ENCODE peak calls at places on chromosomes 16 and 17, in six cellular contexts. L is tibial nerve; O is thoracic aorta; A is CD4-positive, CD25-positive, alpha-beta regulatory T cell; E is heart left ventricle; C is neuronal stem cell. M is an unnamed sample.

GRCh38 chr16:86948046-86948445 is 369.1 kb downstream of the C16orf95 start:
- DNase-seq in E (no peak), A (no peak), C (no peak), L (no peak), O (no peak), M (no peak)

GRCh38 chr16:2854700-2855309 is 3.2 kb downstream of the PRSS22 start:
- DNase-seq in E (no peak), A (no peak), C (no peak), L (no peak), O (no peak), M (no peak)

GRCh38 chr16:50300942-50301625 is 34.7 kb downstream of the ADCY7 start:
- DNase-seq in E (peak; percentile 19), A (no peak), C (no peak), L (no peak), O (no peak), M (peak; percentile 13)

GRCh38 chr16:85570213-85570734 is 42.8 kb upstream of the GSE1 start:
- DNase-seq in O (no peak), A (no peak), E (no peak), L (no peak), C (no peak), M (no peak)

GRCh38 chr17:60158751-60159478 is 9.1 kb downstream of the CA4 start:
- DNase-seq in O (no peak), L (no peak), C (no peak), E (no peak), A (no peak), M (no peak)

GRCh38 chr17:79667121-79667715 is 56.4 kb upstream of the RBFOX3 start:
- DNase-seq in L (peak; percentile 1), A (no peak), C (no peak), E (no peak), O (no peak), M (no peak)

GRCh38 chr17:6041261-6041660 is 28.9 kb upstream of the WSCD1 start:
- DNase-seq in L (no peak), O (no peak), E (no peak), A (no peak), C (no peak), M (no peak)

GRCh38 chr16:79651363-79651762 is 50.8 kb upstream of the MAF start:
- DNase-seq in A (no peak), O (peak; percentile 29), E (peak; percentile 63), C (no peak), L (peak; percentile 35), M (peak; percentile 65)

GRCh38 chr17:45341389-45342158 is 24.8 kb upstream of the MAP3K14 start:
- DNase-seq in C (peak; percentile 41), L (peak; percentile 33), A (no peak), E (peak; percentile 82), O (no peak), M (peak; percentile 58)

GRCh38 chr17:71412803-71413202 is 708.0 kb upstream of the SOX9 start:
- DNase-seq in A (no peak), C (no peak), O (no peak), E (no peak), L (no peak), M (no peak)

GRCh38 chr16:25177831-25178688 is 38.7 kb upstream of the AQP8 start:
- DNase-seq in E (no peak), O (no peak), L (no peak), A (no peak), C (no peak), M (peak; percentile 59)

GRCh38 chr16:3907586-3907985 is 27.1 kb upstream of the CREBBP start:
- DNase-seq in A (no peak), O (no peak), L (no peak), C (no peak), E (no peak), M (no peak)

GRCh38 chr17:77470330-77470786 is 329.6 kb downstream of the SEC14L1 start:
- DNase-seq in C (no peak), E (no peak), O (no peak), L (no peak), A (no peak), M (no peak)

GRCh38 chr17:77472837-77473214 is 332.1 kb downstream of the SEC14L1 start:
- DNase-seq in C (no peak), O (no peak), E (no peak), A (no peak), L (no peak), M (no peak)

GRCh38 chr17:77470800-77471733 is 330.3 kb downstream of the SEC14L1 start:
- DNase-seq in A (no peak), E (peak; percentile 82), C (no peak), L (no peak), O (no peak), M (peak; percentile 47)

GRCh38 chr17:77473615-77474226 is 333.0 kb downstream of the SEC14L1 start:
- DNase-seq in C (no peak), L (no peak), A (no peak), O (no peak), E (no peak), M (no peak)

DNA sequence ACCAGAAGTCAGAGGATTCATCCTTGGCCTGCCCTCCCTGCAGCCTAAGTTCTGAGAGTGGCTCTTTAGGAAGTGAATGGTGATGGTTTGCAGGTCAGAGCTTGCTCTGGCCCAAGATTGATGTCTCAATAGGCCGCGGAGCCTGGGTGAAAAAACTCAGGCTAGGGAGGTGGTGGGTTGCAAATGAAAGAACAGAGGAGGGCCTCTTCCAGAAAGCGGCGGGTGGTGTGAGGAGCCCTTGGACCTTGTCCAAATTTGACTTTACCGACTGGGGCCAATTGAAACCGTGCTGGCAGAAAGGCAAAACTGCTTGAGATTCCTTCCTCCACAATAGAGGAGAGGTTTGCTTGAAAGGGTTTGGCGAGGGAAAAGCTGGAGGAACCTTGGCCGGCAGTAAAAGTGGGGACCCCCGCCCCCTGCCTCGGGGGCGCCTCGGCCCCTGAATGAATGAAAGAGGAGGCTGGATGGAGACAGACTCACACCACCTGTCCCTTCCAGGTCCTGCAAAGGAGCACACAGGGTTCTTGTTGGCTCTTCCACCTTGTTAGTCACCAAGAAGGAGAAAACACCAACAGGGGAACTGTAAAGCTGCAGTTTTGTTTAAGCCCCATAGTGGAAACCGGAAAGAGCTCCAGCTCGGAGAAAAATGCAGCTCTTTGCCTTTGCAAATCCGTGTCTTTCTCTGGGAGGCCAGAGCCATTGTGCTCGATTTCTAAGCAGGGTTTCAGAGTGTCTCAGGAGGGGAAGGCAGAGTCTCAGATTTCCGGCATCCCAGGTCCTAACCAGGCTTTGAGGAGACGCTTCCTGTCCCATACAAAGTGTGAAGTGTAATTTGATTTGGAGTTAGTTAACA is 331.4 kb downstream of the SEC14L1 start:
- DNase-seq in C (no peak), A (no peak), O (no peak), E (no peak), L (no peak), M (peak; percentile 38)
- H3K4me1 ChIP-seq in C (peaks cover 53% of the 10 kb centered on the region), A (peaks cover 98% of the 10 kb centered on the region), O (peaks cover 68% of the 10 kb centered on the region), E (peaks cover 62% of the 10 kb centered on the region), L (peaks cover 91% of the 10 kb centered on the region), M (peaks cover 81% of the 10 kb centered on the region)

GRCh38 chr17:42579794-42580551 is 2.4 kb upstream of the PSMC3IP start:
- DNase-seq in E (no peak), C (no peak), O (no peak), A (no peak), L (no peak), M (no peak)

GRCh38 chr17:42577140-42577531 is 393 bp downstream of the PSMC3IP start:
- DNase-seq in L (no peak), O (no peak), C (peak; percentile 26), A (no peak), E (no peak), M (no peak)

GRCh38 chr17:42578282-42578869 is 847 bp upstream of the PSMC3IP start:
- DNase-seq in C (peak; percentile 79), E (peak; percentile 68), L (peak; percentile 69), O (no peak), A (peak; percentile 58), M (peak; percentile 78)

GRCh38 chr17:42574463-42574862 is 3.1 kb downstream of the PSMC3IP start:
- DNase-seq in E (no peak), A (no peak), O (no peak), C (no peak), L (no peak), M (no peak)

GRCh38 chr17:42577532-42578281 is at the start of gene PSMC3IP:
- DNase-seq in E (peak; percentile 97), C (peak; percentile 88), L (peak; percentile 91), A (peak; percentile 89), O (peak; percentile 83), M (peak; percentile 97)
- H3K27ac ChIP-seq in E (peak within 1 kb of the TSS; percentile 96), C (peak within 1 kb of the TSS; percentile 60), L (peak within 1 kb of the TSS; percentile 89), A (peak within 1 kb of the TSS; percentile 69), O (peak within 1 kb of the TSS; percentile 82), M (peak within 1 kb of the TSS; percentile 91)

GRCh38 chr17:38601539-38602351 is 4.0 kb downstream of the SRCIN1 start:
- DNase-seq in L (no peak), A (no peak), O (no peak), C (no peak), E (no peak), M (no peak)
- H3K4me1 ChIP-seq in L (peaks cover 8% of the 10 kb centered on the region), A (peaks cover 15% of the 10 kb centered on the region), O (peaks cover 8% of the 10 kb centered on the region), C (peaks cover 33% of the 10 kb centered on the region), E (peaks cover 7% of the 10 kb centered on the region), M (peaks cover 7% of the 10 kb centered on the region)

GRCh38 chr16:65807858-65808257 is 558.6 kb upstream of the CDH5 start:
- DNase-seq in C (no peak), L (no peak), A (no peak), E (no peak), O (no peak), M (no peak)
- H3K27ac ChIP-seq in C (no peak overlapping the region), L (no peak overlapping the region), A (no peak overlapping the region), E (no peak overlapping the region), O (no peak overlapping the region), M (no peak overlapping the region)